ENCODE peak calls at places on chromosomes 5 and 9, in seven cellular contexts. K, Q, M, W, I, V and S are unnamed samples.

GRCh38 chr5:60583598-60583997 is 116.4 kb downstream of the DEPDC1B start:
- DNase-seq in I (no peak), K (no peak), V (no peak), M (no peak), W (no peak), Q (no peak), S (no peak)

GRCh38 chr5:93603711-93604118 is 20.7 kb downstream of the NR2F1 start:
- DNase-seq in Q (no peak), W (no peak), K (no peak), I (no peak), V (no peak), M (no peak), S (no peak)

GRCh38 chr5:16160706-16161105 is 18.9 kb downstream of the MARCHF11 start:
- DNase-seq in I (peak; percentile 44), V (peak; percentile 89), Q (no peak), W (no peak), K (no peak), M (no peak), S (no peak)

GRCh38 chr5:149860801-149861322 is 83.7 kb downstream of the PDE6A start:
- DNase-seq in I (no peak), V (no peak), Q (no peak), W (no peak), M (no peak), K (no peak), S (no peak)

GRCh38 chr9:2859776-2860379 is 16.0 kb upstream of the PUM3 start:
- DNase-seq in Q (peak; percentile 60), V (peak; percentile 75), W (no peak), M (peak; percentile 26), K (no peak), I (peak; percentile 77), S (no peak)

GRCh38 chr9:94178927-94179326 is 80.2 kb upstream of the ZNF169 start:
- DNase-seq in Q (no peak), M (no peak), K (no peak), W (no peak), I (no peak), V (no peak), S (no peak)

GRCh38 chr5:14406554-14406849 is 175.1 kb upstream of the OTULINL start:
- DNase-seq in I (no peak), Q (peak; percentile 61), W (no peak), K (no peak), V (no peak), M (no peak), S (no peak)

GRCh38 chr9:37911271-37911681 is 7.3 kb upstream of the SLC25A51 start:
- DNase-seq in K (no peak), V (no peak), W (no peak), M (no peak), Q (no peak), I (no peak), S (no peak)

GRCh38 chr5:93359296-93359957 is 221.6 kb downstream of the NR2F1-AS1 start:
- DNase-seq in K (no peak), V (no peak), Q (no peak), W (no peak), I (no peak), M (no peak), S (no peak)

GRCh38 chr5:169084775-169085566 is 216.0 kb downstream of the SLIT3 start:
- DNase-seq in V (no peak), I (no peak), Q (no peak), K (no peak), W (no peak), M (no peak), S (no peak)

GRCh38 chr5:132474881-132475511 is 15.6 kb downstream of the IRF1 start:
- DNase-seq in K (no peak), Q (no peak), I (no peak), V (no peak), W (no peak), M (no peak), S (no peak)

GRCh38 chr5:40652441-40653220 is 27.1 kb upstream of the PTGER4 start:
- DNase-seq in I (peak; percentile 34), V (no peak), K (no peak), W (no peak), M (no peak), Q (no peak), S (no peak)

GRCh38 chr9:109973336-109973735 is 193.3 kb downstream of the PALM2AKAP2 start:
- DNase-seq in I (no peak), K (no peak), M (no peak), W (no peak), V (no peak), Q (no peak), S (no peak)

GRCh38 chr9:73269430-73270101 is 117.9 kb downstream of the ANXA1 start:
- DNase-seq in I (no peak), M (no peak), V (no peak), K (no peak), Q (no peak), W (no peak), S (no peak)

GRCh38 chr9:25602366-25603044 is 75.7 kb downstream of the TUSC1 start:
- DNase-seq in V (no peak), I (peak; percentile 54), M (no peak), Q (no peak), W (no peak), K (no peak), S (no peak)